ENCODE peak calls at places on chromosomes 4 and X, in five cellular contexts. One of them, this sample, is unnamed.

GRCh38 chrX:65688403-65688881 is 21.0 kb downstream of the MSN start:
- DNase-seq in uterus: no peak
- DNase-seq in GM04503: no peak
- DNase-seq in LoVo: no peak
- DNase-seq in H7: no peak
- DNase-seq in this sample: no peak

GRCh38 chr4:1047976-1048780 is 36.8 kb downstream of the FGFRL1 start:
- DNase-seq in LoVo: no peak
- DNase-seq in GM04503: no peak
- DNase-seq in uterus: peak; percentile 11
- DNase-seq in H7: peak; percentile 69
- DNase-seq in this sample: no peak

GRCh38 chr4:10305816-10306215 is 151.4 kb downstream of the ZNF518B start:
- DNase-seq in H7: no peak
- DNase-seq in uterus: no peak
- DNase-seq in LoVo: no peak
- DNase-seq in GM04503: no peak
- DNase-seq in this sample: no peak

GRCh38 chrX:63746278-63746677 is 38.7 kb downstream of the ARHGEF9 start:
- DNase-seq in GM04503: no peak
- DNase-seq in LoVo: no peak
- DNase-seq in uterus: no peak
- DNase-seq in H7: no peak
- DNase-seq in this sample: no peak

GRCh38 chr4:108783666-108784463 is 21.0 kb upstream of the ETNPPL start:
- DNase-seq in GM04503: no peak
- DNase-seq in LoVo: peak; percentile 2
- DNase-seq in H7: no peak
- DNase-seq in uterus: no peak
- DNase-seq in this sample: no peak

GRCh38 chr4:184310171-184310567 is 92.5 kb upstream of the ENPP6 start:
- DNase-seq in H7: peak; percentile 75
- DNase-seq in uterus: no peak
- DNase-seq in LoVo: no peak
- DNase-seq in GM04503: no peak
- DNase-seq in this sample: no peak

GRCh38 chr4:766152-766515 is 59.8 kb downstream of the CPLX1 start:
- DNase-seq in uterus: no peak
- DNase-seq in H7: peak; percentile 62
- DNase-seq in LoVo: no peak
- DNase-seq in GM04503: no peak
- DNase-seq in this sample: no peak

GRCh38 chr4:40196260-40196659 is 571 bp upstream of the RHOH start:
- DNase-seq in GM04503: no peak
- DNase-seq in LoVo: no peak
- DNase-seq in uterus: no peak
- DNase-seq in H7: no peak
- DNase-seq in this sample: peak; percentile 57

GRCh38 chr4:55549888-55550287 is 3.2 kb upstream of the CLOCK start:
- DNase-seq in GM04503: peak; percentile 58
- DNase-seq in H7: no peak
- DNase-seq in LoVo: peak; percentile 93
- DNase-seq in uterus: no peak
- DNase-seq in this sample: no peak

GRCh38 chrX:29308726-29309125 is 721.5 kb downstream of the IL1RAPL1 start:
- DNase-seq in LoVo: no peak
- DNase-seq in GM04503: no peak
- DNase-seq in uterus: no peak
- DNase-seq in H7: peak; percentile 40
- DNase-seq in this sample: no peak

GRCh38 chr4:83356899-83357661 is 22.4 kb upstream of the HPSE start:
- DNase-seq in uterus: no peak
- DNase-seq in GM04503: peak; percentile 85
- DNase-seq in LoVo: peak; percentile 75
- DNase-seq in H7: no peak
- DNase-seq in this sample: no peak

GRCh38 chr4:144667500-144667899 is 21.5 kb downstream of the HHIP start:
- DNase-seq in uterus: no peak
- DNase-seq in LoVo: no peak
- DNase-seq in GM04503: no peak
- DNase-seq in H7: no peak
- DNase-seq in this sample: no peak

GRCh38 chr4:125313497-125313896 is 1.3 kb upstream of the FAT4 start:
- DNase-seq in uterus: peak; percentile 50
- DNase-seq in GM04503: peak; percentile 61
- DNase-seq in H7: peak; percentile 55
- DNase-seq in LoVo: peak; percentile 63
- DNase-seq in this sample: no peak

GRCh38 chr4:181674315-181674714 is 568.9 kb upstream of the TENM3 start:
- DNase-seq in GM04503: peak; percentile 54
- DNase-seq in uterus: no peak
- DNase-seq in LoVo: no peak
- DNase-seq in H7: no peak
- DNase-seq in this sample: no peak

GRCh38 chr4:8916251-8916913 is 44.7 kb upstream of the HMX1 start:
- DNase-seq in uterus: no peak
- DNase-seq in H7: peak; percentile 40
- DNase-seq in GM04503: no peak
- DNase-seq in LoVo: no peak
- DNase-seq in this sample: no peak

GRCh38 chr4:80521438-80521837 is 185.9 kb downstream of the CFAP299 start:
- DNase-seq in LoVo: no peak
- DNase-seq in uterus: no peak
- DNase-seq in GM04503: no peak
- DNase-seq in H7: no peak
- DNase-seq in this sample: no peak